ENCODE peak calls at places on chromosomes 2 and 18, in nine cellular contexts. R is NCI-H524, E is neural crest cell, F is pancreas, Q is adipocyte, O is NCI-H2029 treated with DMSO at 0.1 percent for 48 hours, I is ecto neural progenitor cell, P is nucleus accumbens, S is astrocyte. X is an unnamed sample.
A peak's percentile ranks its signal among the peaks of the same experiment; 100 is the strongest.

GRCh38 chr18:6487968-6488367 is 73.3 kb upstream of the L3MBTL4 start:
- DNase-seq in R (no peak), E (no peak), F (no peak), Q (no peak), O (no peak), I (no peak), P (no peak), S (no peak), X (no peak)

GRCh38 chr2:157839162-157839801 is 36.8 kb downstream of the ACVR1 start:
- DNase-seq in R (peak; percentile 96), E (peak; percentile 36), F (no peak), Q (peak; percentile 89), O (peak; percentile 68), I (peak; percentile 78), P (no peak), S (peak; percentile 74), X (no peak)

GRCh38 chr2:117832905-117833613 is 18.6 kb downstream of the DDX18 start:
- DNase-seq in R (no peak), E (no peak), F (no peak), Q (peak; percentile 56), O (no peak), I (no peak), P (no peak), S (peak; percentile 11), X (no peak)

GRCh38 chr2:71474744-71475421 is 21.5 kb downstream of the DYSF start:
- DNase-seq in R (no peak), E (no peak), F (no peak), Q (no peak), O (no peak), I (no peak), P (no peak), S (no peak), X (no peak)

GRCh38 chr2:148534416-148535205 is 109.9 kb upstream of the EPC2 start:
- DNase-seq in R (no peak), E (no peak), F (no peak), Q (peak; percentile 6), O (no peak), I (no peak), P (no peak), S (no peak), X (no peak)

GRCh38 chr2:26355038-26355995 is 8.7 kb upstream of the ADGRF3 start:
- DNase-seq in R (no peak), E (no peak), F (no peak), Q (peak; percentile 96), O (no peak), I (no peak), P (no peak), S (peak; percentile 99), X (no peak)

GRCh38 chr18:61464551-61465102 is 131.4 kb downstream of the CDH20 start:
- DNase-seq in R (no peak), E (no peak), F (no peak), Q (no peak), O (no peak), I (no peak), P (no peak), S (peak; percentile 42), X (no peak)

GRCh38 chr2:151085101-151085640 is 176.5 kb downstream of the RBM43 start:
- DNase-seq in R (no peak), E (no peak), F (no peak), Q (peak; percentile 33), O (no peak), I (no peak), P (no peak), S (no peak), X (no peak)

GRCh38 chr18:31040982-31041345 is 1.6 kb downstream of the DSC3 start:
- DNase-seq in R (peak; percentile 29), E (peak; percentile 4), F (no peak), Q (no peak), O (no peak), I (peak; percentile 54), P (no peak), S (no peak), X (no peak)

GRCh38 chr2:63614448-63614968 is 25.7 kb downstream of the MDH1 start:
- DNase-seq in R (no peak), E (no peak), F (no peak), Q (no peak), O (no peak), I (no peak), P (no peak), S (peak; percentile 76), X (no peak)

GRCh38 chr2:71596011-71596410 is 142.7 kb downstream of the DYSF start:
- DNase-seq in R (no peak), E (peak; percentile 63), F (no peak), Q (no peak), O (no peak), I (no peak), P (peak; percentile 94), S (no peak), X (no peak)

GRCh38 chr2:98293003-98293402 is 53.3 kb upstream of the CNGA3 start:
- DNase-seq in R (no peak), E (no peak), F (no peak), Q (no peak), O (no peak), I (no peak), P (no peak), S (no peak), X (no peak)

X was measured in germinal center.